ENCODE peak calls at places on chromosomes 4 and X, in ten cellular contexts. N is fibroblast of pulmonary artery, K is T-helper 9 cell, X is myocyte, O is iris pigment epithelial cell, V is HT1080, Y is HCEC 1CT, G is astrocyte of the spinal cord, M is COR-L47, I is colonic mucosa. F is an unnamed sample.

GRCh38 chr4:125334936-125335335 is 20.2 kb downstream of the FAT4 start:
- DNase-seq in N (peak), K (no peak), X (no peak), O (no peak), V (no peak), Y (no peak), G (no peak), M (no peak), I (no peak), F (no peak)

GRCh38 chr4:111602848-111603247 is 542.4 kb upstream of the FAM241A start:
- DNase-seq in N (peak), K (no peak), X (peak), O (peak), V (peak), Y (no peak), G (peak), M (no peak), I (no peak), F (no peak)

GRCh38 chr4:78517050-78517652 is 34.4 kb upstream of the ANXA3 start:
- DNase-seq in N (peak), K (no peak), X (peak), O (peak), V (peak), Y (peak), G (peak), M (peak), I (no peak), F (peak)

GRCh38 chr4:187027231-187027760 is 303.6 kb upstream of the FAT1 start:
- DNase-seq in N (no peak), K (no peak), X (peak), O (no peak), V (no peak), Y (no peak), G (no peak), M (no peak), I (no peak), F (peak)

GRCh38 chr4:8255698-8256441 is 13.7 kb upstream of the HTRA3 start:
- DNase-seq in N (no peak), K (no peak), X (peak), O (no peak), V (no peak), Y (no peak), G (no peak), M (no peak), I (no peak), F (peak)

GRCh38 chr4:8306511-8307021 is 37.0 kb downstream of the HTRA3 start:
- DNase-seq in N (peak), K (no peak), X (no peak), O (no peak), V (no peak), Y (no peak), G (no peak), M (no peak), I (no peak), F (peak)

GRCh38 chr4:151721466-151721865 is 39.3 kb downstream of the GATB start:
- DNase-seq in N (no peak), K (no peak), X (no peak), O (no peak), V (no peak), Y (no peak), G (no peak), M (no peak), I (no peak), F (no peak)

GRCh38 chr4:140125374-140125773 is 28.6 kb downstream of the MAML3 start:
- DNase-seq in N (no peak), K (no peak), X (no peak), O (no peak), V (peak), Y (no peak), G (no peak), M (no peak), I (no peak), F (no peak)

GRCh38 chrX:72294497-72294896 is 11.2 kb downstream of the CITED1 start:
- DNase-seq in N (no peak), K (no peak), X (no peak), O (no peak), V (no peak), Y (no peak), G (no peak), M (no peak), I (no peak), F (no peak)